ENCODE peak calls at places on chromosomes 6 and 20, in ten cellular contexts. One of them, this sample, is unnamed.

GRCh38 chr6:81806793-81807565 is 54.5 kb upstream of the TENT5A start:
- DNase-seq in IMR-90: no peak
- DNase-seq in ovary: no peak
- DNase-seq in adrenal gland: no peak
- DNase-seq in A549: no peak
- DNase-seq in testis: no peak
- DNase-seq in lower leg skin: no peak
- DNase-seq in breast epithelium: no peak
- DNase-seq in vagina: no peak
- DNase-seq in stomach: no peak
- DNase-seq in this sample: no peak

GRCh38 chr6:137162692-137163303 is 10.6 kb downstream of the IL22RA2 start:
- DNase-seq in IMR-90: no peak
- DNase-seq in ovary: no peak
- DNase-seq in adrenal gland: no peak
- DNase-seq in A549: no peak
- DNase-seq in testis: no peak
- DNase-seq in lower leg skin: no peak
- DNase-seq in breast epithelium: no peak
- DNase-seq in vagina: no peak
- DNase-seq in stomach: no peak
- DNase-seq in this sample: no peak

GRCh38 chr6:36283608-36284007 is 13.7 kb downstream of the PNPLA1 start:
- DNase-seq in IMR-90: no peak
- DNase-seq in ovary: no peak
- DNase-seq in adrenal gland: no peak
- DNase-seq in A549: no peak
- DNase-seq in testis: no peak
- DNase-seq in lower leg skin: no peak
- DNase-seq in breast epithelium: no peak
- DNase-seq in vagina: no peak
- DNase-seq in stomach: no peak
- DNase-seq in this sample: no peak

GRCh38 chr6:110517601-110518280 is 41.3 kb upstream of the SLC22A16 start:
- DNase-seq in IMR-90: no peak
- DNase-seq in ovary: no peak
- DNase-seq in adrenal gland: no peak
- DNase-seq in A549: no peak
- DNase-seq in testis: no peak
- DNase-seq in lower leg skin: no peak
- DNase-seq in breast epithelium: no peak
- DNase-seq in vagina: peak
- DNase-seq in stomach: no peak
- DNase-seq in this sample: no peak

GRCh38 chr6:2966347-2966746 is 5.0 kb downstream of the SERPINB6 start:
- DNase-seq in IMR-90: no peak
- DNase-seq in ovary: no peak
- DNase-seq in adrenal gland: no peak
- DNase-seq in A549: no peak
- DNase-seq in testis: no peak
- DNase-seq in lower leg skin: peak
- DNase-seq in breast epithelium: no peak
- DNase-seq in vagina: no peak
- DNase-seq in stomach: no peak
- DNase-seq in this sample: no peak

GRCh38 chr6:109690373-109690739 is 646 bp downstream of the AK9 start:
- DNase-seq in IMR-90: no peak
- DNase-seq in ovary: peak
- DNase-seq in adrenal gland: peak
- DNase-seq in A549: peak
- DNase-seq in testis: peak
- DNase-seq in lower leg skin: peak
- DNase-seq in breast epithelium: peak
- DNase-seq in vagina: no peak
- DNase-seq in stomach: peak
- DNase-seq in this sample: no peak

GRCh38 chr6:31729515-31729978 is 448 bp upstream of the DDAH2 start:
- DNase-seq in IMR-90: peak
- DNase-seq in ovary: peak
- DNase-seq in adrenal gland: peak
- DNase-seq in A549: peak
- DNase-seq in testis: peak
- DNase-seq in lower leg skin: peak
- DNase-seq in breast epithelium: peak
- DNase-seq in vagina: peak
- DNase-seq in stomach: peak
- DNase-seq in this sample: peak

GRCh38 chr20:59403261-59403961 is 103.0 kb downstream of the EDN3 start:
- DNase-seq in IMR-90: no peak
- DNase-seq in ovary: peak
- DNase-seq in adrenal gland: peak
- DNase-seq in A549: peak
- DNase-seq in testis: peak
- DNase-seq in lower leg skin: peak
- DNase-seq in breast epithelium: no peak
- DNase-seq in vagina: no peak
- DNase-seq in stomach: peak
- DNase-seq in this sample: peak

GRCh38 chr6:27135087-27135657 is 112.3 kb upstream of the PRSS16 start:
- DNase-seq in IMR-90: no peak
- DNase-seq in ovary: no peak
- DNase-seq in adrenal gland: no peak
- DNase-seq in A549: no peak
- DNase-seq in testis: no peak
- DNase-seq in lower leg skin: no peak
- DNase-seq in breast epithelium: no peak
- DNase-seq in vagina: no peak
- DNase-seq in stomach: no peak
- DNase-seq in this sample: no peak

GRCh38 chr6:152398993-152399392 is 238.2 kb downstream of the SYNE1 start:
- DNase-seq in IMR-90: no peak
- DNase-seq in ovary: no peak
- DNase-seq in adrenal gland: no peak
- DNase-seq in A549: no peak
- DNase-seq in testis: no peak
- DNase-seq in lower leg skin: no peak
- DNase-seq in breast epithelium: no peak
- DNase-seq in vagina: no peak
- DNase-seq in stomach: no peak
- DNase-seq in this sample: no peak

GRCh38 chr6:390914-391558 is 516 bp upstream of the IRF4 start:
- DNase-seq in IMR-90: no peak
- DNase-seq in ovary: no peak
- DNase-seq in adrenal gland: no peak
- DNase-seq in A549: no peak
- DNase-seq in testis: no peak
- DNase-seq in lower leg skin: no peak
- DNase-seq in breast epithelium: no peak
- DNase-seq in vagina: no peak
- DNase-seq in stomach: no peak
- DNase-seq in this sample: no peak

GRCh38 chr6:389622-390021 is 1.9 kb upstream of the IRF4 start:
- DNase-seq in IMR-90: no peak
- DNase-seq in ovary: no peak
- DNase-seq in adrenal gland: no peak
- DNase-seq in A549: no peak
- DNase-seq in testis: no peak
- DNase-seq in lower leg skin: no peak
- DNase-seq in breast epithelium: no peak
- DNase-seq in vagina: no peak
- DNase-seq in stomach: no peak
- DNase-seq in this sample: no peak

GRCh38 chr6:393391-394221 is 2.1 kb downstream of the IRF4 start:
- DNase-seq in IMR-90: no peak
- DNase-seq in ovary: no peak
- DNase-seq in adrenal gland: no peak
- DNase-seq in A549: no peak
- DNase-seq in testis: no peak
- DNase-seq in lower leg skin: no peak
- DNase-seq in breast epithelium: no peak
- DNase-seq in vagina: no peak
- DNase-seq in stomach: no peak
- DNase-seq in this sample: no peak

GRCh38 chr6:392441-393390 is 1.2 kb downstream of the IRF4 start:
- DNase-seq in IMR-90: no peak
- DNase-seq in ovary: no peak
- DNase-seq in adrenal gland: no peak
- DNase-seq in A549: no peak
- DNase-seq in testis: no peak
- DNase-seq in lower leg skin: peak
- DNase-seq in breast epithelium: no peak
- DNase-seq in vagina: no peak
- DNase-seq in stomach: no peak
- DNase-seq in this sample: no peak

GRCh38 chr6:391559-392440 is at the start of gene IRF4:
- DNase-seq in IMR-90: no peak
- DNase-seq in ovary: no peak
- DNase-seq in adrenal gland: no peak
- DNase-seq in A549: no peak
- DNase-seq in testis: peak
- DNase-seq in lower leg skin: peak
- DNase-seq in breast epithelium: no peak
- DNase-seq in vagina: no peak
- DNase-seq in stomach: no peak
- DNase-seq in this sample: no peak
- TF ChIP-seq POLR2A in IMR-90: no peak
- TF ChIP-seq POLR2A in ovary: no peak
- TF ChIP-seq POLR2A in adrenal gland: no peak
- TF ChIP-seq POLR2A in A549: no peak
- TF ChIP-seq POLR2A in testis: no peak
- TF ChIP-seq POLR2A in lower leg skin: no peak
- TF ChIP-seq POLR2A in breast epithelium: no peak
- TF ChIP-seq POLR2A in vagina: no peak
- TF ChIP-seq POLR2A in stomach: no peak
- TF ChIP-seq POLR2A in this sample: no peak

DNA sequence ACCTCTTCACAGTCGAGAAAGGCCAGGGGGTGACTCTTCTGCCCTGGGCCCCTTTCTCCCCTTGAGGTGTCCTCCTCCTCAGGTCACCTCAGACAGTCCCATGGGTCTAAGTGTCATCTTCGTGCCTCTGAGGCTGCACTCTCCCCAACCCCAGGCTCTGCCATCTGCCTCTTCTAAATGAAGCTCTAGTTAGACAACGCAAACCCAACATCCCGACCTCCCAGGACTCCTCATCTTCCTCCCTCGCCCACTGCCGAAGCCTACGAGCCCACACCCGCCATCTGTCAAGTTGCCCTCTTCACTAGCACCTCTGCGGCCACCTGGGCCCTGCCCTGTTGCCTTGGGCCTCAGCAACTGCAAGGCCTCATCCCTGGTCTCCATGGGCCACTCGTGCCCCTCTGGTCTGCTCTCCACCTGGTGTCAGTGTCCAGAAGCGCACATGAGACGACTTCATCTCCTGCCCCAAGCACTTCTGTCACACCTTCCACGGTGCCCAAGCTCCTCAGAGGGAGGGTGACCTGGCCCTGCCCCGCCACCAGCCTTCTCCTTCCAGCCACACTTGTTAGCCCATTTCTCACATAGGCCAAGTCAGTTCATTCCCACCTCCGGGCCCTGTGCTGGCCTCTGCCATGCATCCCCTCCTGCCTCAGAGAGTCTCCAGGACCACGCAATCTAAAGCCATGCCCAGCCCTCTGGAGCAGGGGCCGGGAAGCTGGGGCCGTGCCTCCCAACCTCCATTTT is 53.8 kb downstream of the RRBP1 start:
- DNase-seq in IMR-90: no peak
- DNase-seq in ovary: peak
- DNase-seq in adrenal gland: no peak
- DNase-seq in A549: no peak
- DNase-seq in testis: no peak
- DNase-seq in lower leg skin: no peak
- DNase-seq in breast epithelium: no peak
- DNase-seq in vagina: no peak
- DNase-seq in stomach: no peak
- DNase-seq in this sample: no peak
- TF ChIP-seq POLR2A in IMR-90: no peak
- TF ChIP-seq POLR2A in ovary: no peak
- TF ChIP-seq POLR2A in adrenal gland: no peak
- TF ChIP-seq POLR2A in A549: no peak
- TF ChIP-seq POLR2A in testis: no peak
- TF ChIP-seq POLR2A in lower leg skin: no peak
- TF ChIP-seq POLR2A in breast epithelium: no peak
- TF ChIP-seq POLR2A in vagina: no peak
- TF ChIP-seq POLR2A in stomach: no peak
- TF ChIP-seq POLR2A in this sample: no peak

GRCh38 chr20:22429175-22430153 is 154.9 kb downstream of the FOXA2 start:
- DNase-seq in IMR-90: no peak
- DNase-seq in ovary: no peak
- DNase-seq in adrenal gland: no peak
- DNase-seq in A549: no peak
- DNase-seq in testis: no peak
- DNase-seq in lower leg skin: no peak
- DNase-seq in breast epithelium: no peak
- DNase-seq in vagina: no peak
- DNase-seq in stomach: no peak
- DNase-seq in this sample: no peak
- TF ChIP-seq POLR2A in IMR-90: no peak
- TF ChIP-seq POLR2A in ovary: no peak
- TF ChIP-seq POLR2A in adrenal gland: no peak
- TF ChIP-seq POLR2A in A549: no peak
- TF ChIP-seq POLR2A in testis: no peak
- TF ChIP-seq POLR2A in lower leg skin: no peak
- TF ChIP-seq POLR2A in breast epithelium: no peak
- TF ChIP-seq POLR2A in vagina: no peak
- TF ChIP-seq POLR2A in stomach: no peak
- TF ChIP-seq POLR2A in this sample: no peak

GRCh38 chr20:4813076-4813838 is 91.5 kb downstream of the PRND start:
- DNase-seq in IMR-90: no peak
- DNase-seq in ovary: peak
- DNase-seq in adrenal gland: no peak
- DNase-seq in A549: no peak
- DNase-seq in testis: peak
- DNase-seq in lower leg skin: no peak
- DNase-seq in breast epithelium: no peak
- DNase-seq in vagina: no peak
- DNase-seq in stomach: no peak
- DNase-seq in this sample: no peak

GRCh38 chr20:4815618-4816017 is 93.9 kb downstream of the PRND start:
- DNase-seq in IMR-90: no peak
- DNase-seq in ovary: no peak
- DNase-seq in adrenal gland: no peak
- DNase-seq in A549: no peak
- DNase-seq in testis: no peak
- DNase-seq in lower leg skin: no peak
- DNase-seq in breast epithelium: no peak
- DNase-seq in vagina: no peak
- DNase-seq in stomach: no peak
- DNase-seq in this sample: no peak

GRCh38 chr20:4813839-4814695 is 92.4 kb downstream of the PRND start:
- DNase-seq in IMR-90: no peak
- DNase-seq in ovary: peak
- DNase-seq in adrenal gland: no peak
- DNase-seq in A549: no peak
- DNase-seq in testis: peak
- DNase-seq in lower leg skin: no peak
- DNase-seq in breast epithelium: no peak
- DNase-seq in vagina: no peak
- DNase-seq in stomach: no peak
- DNase-seq in this sample: no peak

GRCh38 chr20:4812641-4813075 is 90.9 kb downstream of the PRND start:
- DNase-seq in IMR-90: no peak
- DNase-seq in ovary: no peak
- DNase-seq in adrenal gland: no peak
- DNase-seq in A549: no peak
- DNase-seq in testis: no peak
- DNase-seq in lower leg skin: no peak
- DNase-seq in breast epithelium: no peak
- DNase-seq in vagina: no peak
- DNase-seq in stomach: no peak
- DNase-seq in this sample: no peak

GRCh38 chr20:4814696-4815252 is 93.1 kb downstream of the PRND start:
- DNase-seq in IMR-90: no peak
- DNase-seq in ovary: peak
- DNase-seq in adrenal gland: no peak
- DNase-seq in A549: no peak
- DNase-seq in testis: no peak
- DNase-seq in lower leg skin: no peak
- DNase-seq in breast epithelium: no peak
- DNase-seq in vagina: no peak
- DNase-seq in stomach: peak
- DNase-seq in this sample: no peak
- TF ChIP-seq POLR2A in IMR-90: no peak
- TF ChIP-seq POLR2A in ovary: no peak
- TF ChIP-seq POLR2A in adrenal gland: no peak
- TF ChIP-seq POLR2A in A549: no peak
- TF ChIP-seq POLR2A in testis: no peak
- TF ChIP-seq POLR2A in lower leg skin: no peak
- TF ChIP-seq POLR2A in breast epithelium: no peak
- TF ChIP-seq POLR2A in vagina: no peak
- TF ChIP-seq POLR2A in stomach: no peak
- TF ChIP-seq POLR2A in this sample: no peak

This sample was measured in H54.